ENCODE peak calls at places on chromosomes 12 and 14, in nine cellular contexts. F is cardiac muscle cell, U is BJ, G is iris pigment epithelial cell, C is NCI-H1417 treated with DMSO at 0.1 percent for 48 hours, Z is substantia nigra, M is non-pigmented ciliary epithelial cell, D is T47D, N is A549. I is an unnamed sample.

GRCh38 chr14:105091335-105092123 is 26.3 kb upstream of the GPR132 start:
- DNase-seq in F (peak), U (no peak), G (no peak), C (no peak), Z (no peak), M (no peak), D (peak), N (peak), I (no peak)

GRCh38 chr14:30125322-30125944 is 197.8 kb upstream of the PRKD1 start:
- DNase-seq in F (no peak), U (no peak), G (no peak), C (no peak), Z (no peak), M (no peak), D (no peak), N (no peak), I (no peak)

GRCh38 chr14:100359881-100360280 is 36.7 kb downstream of the SLC25A47 start:
- DNase-seq in F (no peak), U (no peak), G (no peak), C (no peak), Z (no peak), M (no peak), D (no peak), N (no peak), I (no peak)

GRCh38 chr14:68937790-68938514 is 41.1 kb downstream of the ACTN1 start:
- DNase-seq in F (no peak), U (no peak), G (no peak), C (no peak), Z (no peak), M (no peak), D (no peak), N (no peak), I (peak)

GRCh38 chr14:45838597-45838996 is 585.6 kb upstream of the MIS18BP1 start:
- DNase-seq in F (no peak), U (no peak), G (no peak), C (peak), Z (no peak), M (no peak), D (peak), N (no peak), I (no peak)

GRCh38 chr12:97142737-97143450 is 235.8 kb downstream of the NEDD1 start:
- DNase-seq in F (no peak), U (no peak), G (no peak), C (no peak), Z (no peak), M (no peak), D (no peak), N (no peak), I (no peak)

GRCh38 chr12:79344855-79345840 is 345.6 kb downstream of the PAWR start:
- DNase-seq in F (peak), U (no peak), G (peak), C (no peak), Z (no peak), M (no peak), D (peak), N (peak), I (no peak)

GRCh38 chr14:102893452-102893851 is 29.0 kb upstream of the AMN start:
- DNase-seq in F (peak), U (peak), G (peak), C (no peak), Z (no peak), M (peak), D (no peak), N (no peak), I (no peak)

GRCh38 chr12:129212221-129212630 is 358.9 kb downstream of the GLT1D1 start:
- DNase-seq in F (no peak), U (no peak), G (no peak), C (no peak), Z (no peak), M (no peak), D (no peak), N (no peak), I (no peak)

GRCh38 chr12:118773956-118774723 is 207.2 kb upstream of the SRRM4 start:
- DNase-seq in F (no peak), U (no peak), G (no peak), C (peak), Z (no peak), M (no peak), D (no peak), N (no peak), I (no peak)

GRCh38 chr12:76096079-76096651 is 11.7 kb upstream of the NAP1L1 start:
- DNase-seq in F (no peak), U (no peak), G (no peak), C (no peak), Z (no peak), M (no peak), D (no peak), N (no peak), I (no peak)

GRCh38 chr12:131950182-131950913 is 606 bp downstream of the EP400 start:
- DNase-seq in F (peak), U (no peak), G (no peak), C (no peak), Z (no peak), M (no peak), D (no peak), N (no peak), I (peak)

GRCh38 chr12:126831115-126831514 is 1435.9 kb upstream of the TMEM132C start:
- DNase-seq in F (no peak), U (no peak), G (no peak), C (no peak), Z (no peak), M (no peak), D (no peak), N (no peak), I (no peak)

GRCh38 chr12:98232753-98233385 is 282.5 kb upstream of the TMPO start:
- DNase-seq in F (no peak), U (no peak), G (no peak), C (no peak), Z (no peak), M (no peak), D (no peak), N (no peak), I (no peak)

GRCh38 chr12:38904932-38905479 is 385 bp downstream of the CPNE8 start:
- DNase-seq in F (peak), U (peak), G (peak), C (no peak), Z (peak), M (no peak), D (no peak), N (peak), I (peak)

GRCh38 chr12:80412343-80412953 is 31.6 kb upstream of the PTPRQ start:
- DNase-seq in F (peak), U (no peak), G (peak), C (peak), Z (no peak), M (peak), D (peak), N (peak), I (no peak)

GRCh38 chr14:23185046-23185445 is 1.6 kb upstream of the SLC7A8 start:
- DNase-seq in F (no peak), U (no peak), G (peak), C (no peak), Z (no peak), M (no peak), D (no peak), N (no peak), I (no peak)

GRCh38 chr14:93787465-93788306 is 599 bp downstream of the PRIMA1 start:
- DNase-seq in F (no peak), U (no peak), G (no peak), C (no peak), Z (no peak), M (no peak), D (no peak), N (no peak), I (no peak)

GRCh38 chr12:108670066-108670631 is 36.5 kb upstream of the SELPLG start:
- DNase-seq in F (no peak), U (no peak), G (no peak), C (no peak), Z (no peak), M (no peak), D (no peak), N (no peak), I (no peak)

GRCh38 chr14:86574026-86574777 is 1044.3 kb downstream of the FLRT2 start:
- DNase-seq in F (peak), U (no peak), G (peak), C (no peak), Z (no peak), M (no peak), D (no peak), N (no peak), I (no peak)

GRCh38 chr14:65703996-65704395 is 291.5 kb downstream of the FUT8 start:
- DNase-seq in F (peak), U (no peak), G (peak), C (no peak), Z (no peak), M (no peak), D (no peak), N (no peak), I (no peak)

GRCh38 chr12:132489078-132489601 is 811 bp upstream of the FBRSL1 start:
- DNase-seq in F (no peak), U (no peak), G (peak), C (no peak), Z (no peak), M (no peak), D (no peak), N (no peak), I (peak)

GRCh38 chr14:68547305-68548193 is 245.3 kb downstream of the ZFP36L1 start:
- DNase-seq in F (peak), U (peak), G (peak), C (no peak), Z (no peak), M (peak), D (no peak), N (peak), I (no peak)

GRCh38 chr12:103905730-103906349 is 24.4 kb upstream of the HSP90B1 start:
- DNase-seq in F (no peak), U (no peak), G (no peak), C (no peak), Z (no peak), M (no peak), D (no peak), N (no peak), I (no peak)